ENCODE peak calls at places on chromosome 3, in seven cellular contexts. R is anterior cingulate cortex, A is substantia nigra, S is Peyer's patch, P is H54, T is NCI-H345, B is stomach. M is an unnamed sample.

GRCh38 chr3:128080323-128080898 is 28.2 kb downstream of the SEC61A1 start:
- DNase-seq in R (no peak), A (no peak), S (no peak), P (peak), T (no peak), B (no peak), M (no peak)

GRCh38 chr3:46114324-46114988 is 87.2 kb upstream of the XCR1 start:
- DNase-seq in R (no peak), A (no peak), S (no peak), P (no peak), T (no peak), B (no peak), M (no peak)

GRCh38 chr3:152258448-152259302 is 10.1 kb upstream of the MBNL1 start:
- DNase-seq in R (no peak), A (no peak), S (peak), P (peak), T (no peak), B (peak), M (no peak)

GRCh38 chr3:121980450-121980796 is 41.6 kb downstream of the ILDR1 start:
- DNase-seq in R (no peak), A (no peak), S (no peak), P (no peak), T (no peak), B (no peak), M (no peak)

GRCh38 chr3:176964656-176965055 is 232.6 kb downstream of the TBL1XR1 start:
- DNase-seq in R (no peak), A (no peak), S (no peak), P (no peak), T (no peak), B (no peak), M (no peak)

GRCh38 chr3:131303848-131304247 is 77.7 kb upstream of the NUDT16 start:
- DNase-seq in R (no peak), A (no peak), S (no peak), P (no peak), T (no peak), B (no peak), M (no peak)

GRCh38 chr3:171822707-171823106 is 12.4 kb upstream of the PLD1 start:
- DNase-seq in R (no peak), A (no peak), S (no peak), P (no peak), T (no peak), B (no peak), M (no peak)

GRCh38 chr3:149384911-149385321 is 7.5 kb upstream of the TM4SF1 start:
- DNase-seq in R (no peak), A (no peak), S (no peak), P (no peak), T (no peak), B (no peak), M (no peak)

GRCh38 chr3:150739877-150740645 is 22.9 kb downstream of the SIAH2 start:
- DNase-seq in R (no peak), A (no peak), S (no peak), P (no peak), T (no peak), B (no peak), M (no peak)

M was measured in amygdala.